ENCODE peak calls at places on chromosomes 3 and 15, in seven cellular contexts. W is GM23248, D is lower lobe of right lung, F is testis, B is heart left ventricle, Q is PC-3, Z is astrocyte. R is an unnamed sample.

GRCh38 chr3:161104561-161105551 is at the start of gene B3GALNT1:
- DNase-seq in W (peak; percentile 56), D (peak; percentile 71), F (peak; percentile 72), B (peak; percentile 52), Q (peak; percentile 65), Z (peak; percentile 74), R (no peak)

GRCh38 chr3:65318231-65318630 is 630.4 kb upstream of the ADAMTS9 start:
- DNase-seq in W (peak; percentile 38), D (no peak), F (no peak), B (no peak), Q (no peak), Z (no peak), R (no peak)

GRCh38 chr15:43795997-43796396 is 3.9 kb downstream of the SERF2 start:
- DNase-seq in W (no peak), D (no peak), F (no peak), B (no peak), Q (no peak), Z (no peak), R (no peak)

GRCh38 chr3:38316356-38317185 is 30.0 kb upstream of the XYLB start:
- DNase-seq in W (no peak), D (no peak), F (no peak), B (no peak), Q (no peak), Z (no peak), R (no peak)

GRCh38 chr3:156516951-156517350 is 38.0 kb downstream of the SSR3 start:
- DNase-seq in W (peak; percentile 30), D (no peak), F (no peak), B (no peak), Q (no peak), Z (no peak), R (no peak)

GRCh38 chr3:10553586-10554235 is 48.3 kb upstream of the ATP2B2 start:
- DNase-seq in W (no peak), D (no peak), F (no peak), B (no peak), Q (no peak), Z (no peak), R (peak; percentile 6)

GRCh38 chr3:149401215-149401925 is 23.9 kb upstream of the TM4SF1 start:
- DNase-seq in W (peak; percentile 48), D (peak; percentile 69), F (no peak), B (no peak), Q (peak; percentile 90), Z (peak; percentile 81), R (no peak)

GRCh38 chr3:156456771-156457224 is 98.1 kb downstream of the SSR3 start:
- DNase-seq in W (no peak), D (no peak), F (no peak), B (no peak), Q (peak; percentile 34), Z (peak; percentile 68), R (no peak)

GRCh38 chr15:96338772-96339661 is 8.5 kb downstream of the NR2F2 start:
- DNase-seq in W (no peak), D (no peak), F (no peak), B (no peak), Q (peak; percentile 44), Z (no peak), R (no peak)

GRCh38 chr15:75790631-75791336 is 52.5 kb upstream of the UBE2Q2 start:
- DNase-seq in W (no peak), D (no peak), F (no peak), B (no peak), Q (no peak), Z (no peak), R (no peak)

GRCh38 chr15:35358824-35359223 is 187.1 kb downstream of the DPH6 start:
- DNase-seq in W (no peak), D (no peak), F (no peak), B (no peak), Q (peak; percentile 34), Z (no peak), R (no peak)
- H3K4me1 ChIP-seq in W (peaks cover 13% of the 10 kb centered on the region), D (no peaks in the 10 kb centered on the region), F (no peaks in the 10 kb centered on the region), B (no peaks in the 10 kb centered on the region), Q (no peaks in the 10 kb centered on the region), Z (no peaks in the 10 kb centered on the region), R (no peaks in the 10 kb centered on the region)

DNA sequence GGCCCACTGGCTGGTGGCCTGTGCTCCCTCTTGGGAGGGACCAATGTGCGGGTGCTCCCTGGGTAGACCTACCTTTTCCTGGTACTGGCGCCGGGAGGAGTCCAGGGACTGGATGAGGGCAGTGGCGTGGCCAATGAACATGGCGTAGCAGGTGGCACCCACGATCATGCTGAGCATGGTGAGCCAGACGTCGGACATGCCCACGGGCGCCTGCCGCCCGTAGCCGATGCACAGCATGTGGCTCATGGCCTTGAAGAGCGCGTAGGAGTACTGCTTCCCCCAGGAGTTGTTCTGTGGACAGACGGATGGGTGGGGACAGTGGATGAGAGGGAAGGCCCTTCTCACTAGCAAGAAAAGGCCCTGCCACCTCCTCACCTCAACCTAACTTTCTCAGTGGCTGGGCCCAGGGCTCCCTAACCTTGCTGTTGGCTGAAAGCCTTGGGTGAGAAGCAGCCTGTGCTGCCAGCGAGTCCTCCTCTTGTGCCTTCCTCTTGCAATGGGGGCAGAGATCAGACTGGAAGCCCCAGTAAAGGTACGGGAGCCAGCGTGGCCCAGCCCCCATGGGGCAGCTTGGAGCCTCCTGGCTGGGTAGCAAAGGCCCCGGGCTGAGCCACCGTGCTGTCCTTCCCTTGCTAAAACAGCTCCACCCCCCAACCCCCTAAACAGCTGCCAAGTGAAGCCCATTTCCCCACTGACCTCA is 39.1 kb downstream of the HCN4 start:
- DNase-seq in W (no peak), D (no peak), F (peak; percentile 72), B (no peak), Q (no peak), Z (no peak), R (peak; percentile 69)
- H3K27ac ChIP-seq in W (no peak overlapping the region), D (no peak overlapping the region), F (peak overlapping the region; percentile 47), B (no peak overlapping the region), Q (no peak overlapping the region), Z (no peak overlapping the region), R (no peak overlapping the region)

GRCh38 chr15:92821491-92822116 is 78.5 kb upstream of the CHD2 start:
- DNase-seq in W (peak; percentile 75), D (no peak), F (no peak), B (no peak), Q (peak; percentile 70), Z (peak; percentile 63), R (no peak)

GRCh38 chr15:92822216-92823144 is 77.6 kb upstream of the CHD2 start:
- DNase-seq in W (peak; percentile 44), D (no peak), F (no peak), B (no peak), Q (no peak), Z (no peak), R (no peak)

GRCh38 chr15:92818658-92819311 is 81.3 kb upstream of the CHD2 start:
- DNase-seq in W (no peak), D (no peak), F (no peak), B (no peak), Q (no peak), Z (no peak), R (peak; percentile 56)

GRCh38 chr15:92819312-92820232 is 80.6 kb upstream of the CHD2 start:
- DNase-seq in W (peak; percentile 39), D (no peak), F (no peak), B (no peak), Q (peak; percentile 38), Z (no peak), R (no peak)

DNA sequence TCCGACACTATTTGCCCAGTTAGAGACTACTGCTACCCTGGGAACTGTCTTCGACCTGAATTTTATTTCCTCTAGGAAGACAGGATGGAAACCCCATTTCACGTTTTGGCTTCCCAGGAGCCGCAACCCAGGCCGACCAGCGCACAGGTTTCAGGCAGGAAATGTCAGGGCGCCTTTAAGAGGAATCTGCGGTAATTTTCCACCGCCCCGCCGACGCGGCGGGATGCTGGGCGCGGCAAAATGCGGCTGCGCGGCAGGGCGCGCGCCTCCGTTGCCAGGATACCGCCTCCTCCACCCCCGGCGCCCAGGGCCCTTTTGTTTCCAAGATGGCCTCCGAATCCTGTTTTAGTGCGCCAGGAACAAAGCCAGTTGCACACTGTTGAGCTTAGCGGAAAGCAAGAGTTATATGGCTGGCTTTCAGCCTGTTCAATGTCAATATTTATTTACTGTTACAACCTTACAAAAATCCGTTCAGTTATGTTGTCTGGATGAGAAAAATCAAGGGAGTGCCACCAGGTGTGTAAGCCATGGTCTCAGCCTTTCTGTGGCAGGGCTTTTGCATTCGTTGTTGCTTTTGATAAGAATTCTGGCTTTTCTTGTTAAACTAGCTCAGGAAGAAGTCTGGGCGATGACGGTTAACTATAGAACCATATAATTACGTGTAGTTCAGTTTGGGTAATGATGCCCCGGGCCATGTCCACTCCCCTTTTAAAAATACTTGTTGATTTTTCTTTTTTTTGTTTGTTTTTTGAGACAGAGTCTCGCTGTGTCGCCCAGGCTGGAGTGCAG is 79.7 kb upstream of the CHD2 start:
- DNase-seq in W (peak; percentile 97), D (peak; percentile 93), F (peak; percentile 92), B (peak; percentile 94), Q (peak; percentile 94), Z (peak; percentile 82), R (peak; percentile 95)
- H3K4me1 ChIP-seq in W (peaks cover 35% of the 10 kb centered on the region), D (peaks cover 32% of the 10 kb centered on the region), F (peaks cover 4% of the 10 kb centered on the region), B (peaks cover 19% of the 10 kb centered on the region), Q (peaks cover 43% of the 10 kb centered on the region), Z (peaks cover 47% of the 10 kb centered on the region), R (peaks cover 42% of the 10 kb centered on the region)

GRCh38 chr15:47523669-47524068 is 193.6 kb upstream of the SEMA6D start:
- DNase-seq in W (peak; percentile 42), D (no peak), F (no peak), B (no peak), Q (no peak), Z (peak; percentile 77), R (no peak)
- H3K27ac ChIP-seq in W (no peak overlapping the region), D (no peak overlapping the region), F (no peak overlapping the region), B (no peak overlapping the region), Q (no peak overlapping the region), Z (no peak overlapping the region), R (no peak overlapping the region)

DNA sequence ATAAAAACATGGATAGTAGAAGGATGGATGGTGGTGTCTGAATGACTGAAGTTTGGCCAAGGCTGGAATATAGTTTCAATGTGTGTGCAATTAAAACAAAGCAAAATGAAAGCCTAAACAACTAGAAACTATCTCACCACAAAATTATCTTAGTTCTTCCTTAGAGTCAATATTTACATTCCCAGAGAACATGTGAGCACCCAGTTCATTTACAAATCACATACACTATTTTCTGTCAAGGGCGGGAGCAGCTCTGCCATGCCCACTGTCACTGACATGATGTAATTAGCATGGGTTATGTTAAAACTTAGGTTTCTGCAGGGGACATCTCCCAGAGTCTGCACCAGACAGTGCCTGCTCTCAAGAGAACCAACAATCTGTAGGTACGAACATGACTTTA is 65.0 kb downstream of the PDZRN3 start:
- DNase-seq in W (no peak), D (no peak), F (no peak), B (no peak), Q (no peak), Z (no peak), R (no peak)
- H3K4me1 ChIP-seq in W (peaks cover 45% of the 10 kb centered on the region), D (peaks cover 6% of the 10 kb centered on the region), F (peaks cover 17% of the 10 kb centered on the region), B (peaks cover 72% of the 10 kb centered on the region), Q (no peaks in the 10 kb centered on the region), Z (peaks cover 7% of the 10 kb centered on the region), R (no peaks in the 10 kb centered on the region)

DNA sequence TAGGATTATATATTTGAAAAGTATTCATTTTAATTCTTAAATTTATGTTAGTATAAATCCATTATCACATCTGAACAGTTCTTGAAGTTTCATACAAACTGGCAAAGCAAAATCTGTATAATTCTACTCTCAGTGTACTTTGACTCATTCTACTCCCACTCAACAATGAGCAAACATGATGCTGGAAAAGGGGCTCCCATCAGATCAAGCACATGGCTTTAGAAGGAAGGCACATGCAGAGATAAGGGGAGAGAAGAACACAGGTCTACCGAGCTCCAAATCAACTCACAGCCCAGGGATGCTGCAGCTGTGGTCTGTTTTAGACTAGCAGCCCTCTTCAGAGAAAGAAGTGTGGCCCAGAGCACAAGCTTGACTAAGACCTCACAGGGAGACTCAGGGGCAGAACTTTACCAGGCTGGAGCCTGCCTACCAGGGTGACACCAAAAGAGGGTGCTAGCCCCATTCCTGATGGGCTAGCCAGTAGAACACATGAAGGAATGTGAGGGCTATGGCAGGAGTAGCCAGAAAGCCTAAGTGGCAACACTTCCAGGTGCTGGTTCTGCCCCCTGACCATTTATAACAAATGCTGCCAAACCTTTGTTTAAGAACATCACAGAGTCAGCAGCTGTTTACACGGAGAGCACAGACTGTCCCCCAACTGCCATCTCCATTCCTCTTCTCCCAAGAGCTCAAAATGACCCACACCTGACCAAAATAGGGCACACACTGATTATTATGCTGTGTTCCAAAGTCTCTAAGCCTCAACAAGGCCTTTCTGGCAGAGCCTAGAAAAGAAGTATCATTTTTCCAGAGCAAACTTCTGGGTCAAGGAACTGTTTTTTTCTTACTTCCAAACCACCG is 19.5 kb downstream of the SEC22C start:
- DNase-seq in W (peak; percentile 35), D (no peak), F (no peak), B (no peak), Q (no peak), Z (no peak), R (no peak)
- H3K27ac ChIP-seq in W (no peak overlapping the region), D (no peak overlapping the region), F (peak overlapping the region; percentile 41), B (no peak overlapping the region), Q (no peak overlapping the region), Z (no peak overlapping the region), R (no peak overlapping the region)